ENCODE peak calls at places on chromosomes 16 and 17, in seven cellular contexts. One of them, this sample, is unnamed.

GRCh38 chr17:10737168-10737622 is 7.4 kb upstream of the TMEM220 start:
- DNase-seq in fibroblast of pulmonary artery: peak; percentile 66
- DNase-seq in NCI-H1105 treated with DMSO at 0.1 percent for 48 hours: peak; percentile 60
- DNase-seq in T-helper 9 cell: no peak
- DNase-seq in hypothalamus: peak; percentile 57
- DNase-seq in GOT3: no peak
- DNase-seq in T47D: peak; percentile 33
- DNase-seq in this sample: peak; percentile 71

GRCh38 chr17:67105213-67105612 is 60.9 kb downstream of the CACNG1 start:
- DNase-seq in T47D: no peak
- DNase-seq in NCI-H1105 treated with DMSO at 0.1 percent for 48 hours: no peak
- DNase-seq in fibroblast of pulmonary artery: peak; percentile 68
- DNase-seq in hypothalamus: no peak
- DNase-seq in GOT3: no peak
- DNase-seq in T-helper 9 cell: no peak
- DNase-seq in this sample: no peak

GRCh38 chr17:13920413-13920812 is 148.9 kb upstream of the COX10 start:
- DNase-seq in T47D: no peak
- DNase-seq in GOT3: no peak
- DNase-seq in hypothalamus: no peak
- DNase-seq in T-helper 9 cell: no peak
- DNase-seq in NCI-H1105 treated with DMSO at 0.1 percent for 48 hours: no peak
- DNase-seq in fibroblast of pulmonary artery: no peak
- DNase-seq in this sample: no peak

GRCh38 chr17:63774141-63774981 is at the start of gene DDX42:
- DNase-seq in hypothalamus: peak; percentile 61
- DNase-seq in fibroblast of pulmonary artery: peak; percentile 62
- DNase-seq in NCI-H1105 treated with DMSO at 0.1 percent for 48 hours: peak; percentile 24
- DNase-seq in T-helper 9 cell: peak; percentile 85
- DNase-seq in T47D: no peak
- DNase-seq in GOT3: no peak
- DNase-seq in this sample: peak; percentile 97

GRCh38 chr16:15958703-15959348 is 9.4 kb downstream of the ABCC1 start:
- DNase-seq in fibroblast of pulmonary artery: no peak
- DNase-seq in NCI-H1105 treated with DMSO at 0.1 percent for 48 hours: no peak
- DNase-seq in T-helper 9 cell: no peak
- DNase-seq in hypothalamus: no peak
- DNase-seq in T47D: no peak
- DNase-seq in GOT3: no peak
- DNase-seq in this sample: no peak

GRCh38 chr16:83964684-83965443 is 3.2 kb upstream of the NECAB2 start:
- DNase-seq in GOT3: no peak
- DNase-seq in T-helper 9 cell: no peak
- DNase-seq in fibroblast of pulmonary artery: no peak
- DNase-seq in NCI-H1105 treated with DMSO at 0.1 percent for 48 hours: no peak
- DNase-seq in hypothalamus: no peak
- DNase-seq in T47D: no peak
- DNase-seq in this sample: peak; percentile 62

GRCh38 chr16:12126091-12126806 is 149.7 kb downstream of the SNX29 start:
- DNase-seq in fibroblast of pulmonary artery: no peak
- DNase-seq in T-helper 9 cell: no peak
- DNase-seq in NCI-H1105 treated with DMSO at 0.1 percent for 48 hours: no peak
- DNase-seq in T47D: no peak
- DNase-seq in hypothalamus: no peak
- DNase-seq in GOT3: no peak
- DNase-seq in this sample: no peak

GRCh38 chr16:12330977-12331376 is 354.4 kb downstream of the SNX29 start:
- DNase-seq in GOT3: no peak
- DNase-seq in fibroblast of pulmonary artery: no peak
- DNase-seq in NCI-H1105 treated with DMSO at 0.1 percent for 48 hours: no peak
- DNase-seq in T-helper 9 cell: no peak
- DNase-seq in hypothalamus: no peak
- DNase-seq in T47D: no peak
- DNase-seq in this sample: peak; percentile 59

GRCh38 chr16:57985204-57986121 is 14.5 kb upstream of the CNGB1 start:
- DNase-seq in GOT3: no peak
- DNase-seq in hypothalamus: no peak
- DNase-seq in T47D: no peak
- DNase-seq in T-helper 9 cell: no peak
- DNase-seq in fibroblast of pulmonary artery: no peak
- DNase-seq in NCI-H1105 treated with DMSO at 0.1 percent for 48 hours: no peak
- DNase-seq in this sample: no peak

GRCh38 chr17:13643196-13643595 is 41.5 kb upstream of the HS3ST3A1 start:
- DNase-seq in hypothalamus: no peak
- DNase-seq in NCI-H1105 treated with DMSO at 0.1 percent for 48 hours: no peak
- DNase-seq in T47D: no peak
- DNase-seq in fibroblast of pulmonary artery: no peak
- DNase-seq in GOT3: no peak
- DNase-seq in T-helper 9 cell: no peak
- DNase-seq in this sample: no peak

GRCh38 chr17:49227436-49228261 is 2.9 kb downstream of the PHOSPHO1 start:
- DNase-seq in hypothalamus: peak; percentile 73
- DNase-seq in fibroblast of pulmonary artery: peak; percentile 70
- DNase-seq in T47D: peak; percentile 96
- DNase-seq in T-helper 9 cell: peak; percentile 75
- DNase-seq in GOT3: peak; percentile 19
- DNase-seq in NCI-H1105 treated with DMSO at 0.1 percent for 48 hours: peak; percentile 48
- DNase-seq in this sample: peak; percentile 84

GRCh38 chr17:63439682-63440081 is 6.4 kb downstream of the CYB561 start:
- DNase-seq in GOT3: no peak
- DNase-seq in hypothalamus: no peak
- DNase-seq in T-helper 9 cell: no peak
- DNase-seq in fibroblast of pulmonary artery: peak; percentile 67
- DNase-seq in T47D: no peak
- DNase-seq in NCI-H1105 treated with DMSO at 0.1 percent for 48 hours: no peak
- DNase-seq in this sample: no peak

GRCh38 chr16:69037373-69038160 is 67.9 kb upstream of the HAS3 start:
- DNase-seq in GOT3: no peak
- DNase-seq in T-helper 9 cell: no peak
- DNase-seq in NCI-H1105 treated with DMSO at 0.1 percent for 48 hours: no peak
- DNase-seq in T47D: peak; percentile 39
- DNase-seq in fibroblast of pulmonary artery: no peak
- DNase-seq in hypothalamus: no peak
- DNase-seq in this sample: no peak

GRCh38 chr16:68902376-68903345 is 59.3 kb downstream of the TANGO6 start:
- DNase-seq in T47D: peak; percentile 33
- DNase-seq in hypothalamus: peak; percentile 20
- DNase-seq in NCI-H1105 treated with DMSO at 0.1 percent for 48 hours: peak; percentile 83
- DNase-seq in fibroblast of pulmonary artery: peak; percentile 74
- DNase-seq in GOT3: no peak
- DNase-seq in T-helper 9 cell: no peak
- DNase-seq in this sample: no peak

GRCh38 chr17:73357981-73358380 is 46.2 kb upstream of the CDC42EP4 start:
- DNase-seq in hypothalamus: no peak
- DNase-seq in T47D: no peak
- DNase-seq in GOT3: no peak
- DNase-seq in T-helper 9 cell: no peak
- DNase-seq in fibroblast of pulmonary artery: no peak
- DNase-seq in NCI-H1105 treated with DMSO at 0.1 percent for 48 hours: no peak
- DNase-seq in this sample: no peak

GRCh38 chr17:55167024-55167721 is 97.6 kb upstream of the HLF start:
- DNase-seq in T-helper 9 cell: no peak
- DNase-seq in fibroblast of pulmonary artery: no peak
- DNase-seq in GOT3: no peak
- DNase-seq in NCI-H1105 treated with DMSO at 0.1 percent for 48 hours: no peak
- DNase-seq in T47D: no peak
- DNase-seq in hypothalamus: no peak
- DNase-seq in this sample: no peak

GRCh38 chr16:46885960-46886763 is 2.0 kb downstream of the GPT2 start:
- DNase-seq in GOT3: no peak
- DNase-seq in T47D: no peak
- DNase-seq in T-helper 9 cell: no peak
- DNase-seq in fibroblast of pulmonary artery: peak; percentile 84
- DNase-seq in NCI-H1105 treated with DMSO at 0.1 percent for 48 hours: no peak
- DNase-seq in hypothalamus: peak; percentile 21
- DNase-seq in this sample: no peak

GRCh38 chr16:20023190-20023589 is 50.5 kb downstream of the GPR139 start:
- DNase-seq in T-helper 9 cell: no peak
- DNase-seq in GOT3: no peak
- DNase-seq in fibroblast of pulmonary artery: peak; percentile 30
- DNase-seq in NCI-H1105 treated with DMSO at 0.1 percent for 48 hours: no peak
- DNase-seq in hypothalamus: no peak
- DNase-seq in T47D: no peak
- DNase-seq in this sample: no peak

GRCh38 chr17:43791589-43791988 is 11.4 kb downstream of the CFAP97D1 start:
- DNase-seq in hypothalamus: no peak
- DNase-seq in NCI-H1105 treated with DMSO at 0.1 percent for 48 hours: peak; percentile 80
- DNase-seq in GOT3: no peak
- DNase-seq in T-helper 9 cell: no peak
- DNase-seq in fibroblast of pulmonary artery: peak; percentile 58
- DNase-seq in T47D: no peak
- DNase-seq in this sample: no peak

GRCh38 chr17:66548659-66549311 is 246.4 kb downstream of the PRKCA start:
- DNase-seq in fibroblast of pulmonary artery: no peak
- DNase-seq in NCI-H1105 treated with DMSO at 0.1 percent for 48 hours: no peak
- DNase-seq in hypothalamus: no peak
- DNase-seq in T47D: no peak
- DNase-seq in GOT3: no peak
- DNase-seq in T-helper 9 cell: no peak
- DNase-seq in this sample: no peak

GRCh38 chr16:67296422-67296821 is 17.1 kb downstream of the PLEKHG4 start:
- DNase-seq in hypothalamus: no peak
- DNase-seq in fibroblast of pulmonary artery: peak; percentile 36
- DNase-seq in NCI-H1105 treated with DMSO at 0.1 percent for 48 hours: no peak
- DNase-seq in T47D: no peak
- DNase-seq in T-helper 9 cell: no peak
- DNase-seq in GOT3: no peak
- DNase-seq in this sample: no peak

GRCh38 chr17:80192268-80192667 is 22.4 kb downstream of the CARD14 start:
- DNase-seq in T47D: no peak
- DNase-seq in T-helper 9 cell: no peak
- DNase-seq in NCI-H1105 treated with DMSO at 0.1 percent for 48 hours: no peak
- DNase-seq in fibroblast of pulmonary artery: peak; percentile 9
- DNase-seq in GOT3: no peak
- DNase-seq in hypothalamus: peak; percentile 68
- DNase-seq in this sample: no peak

GRCh38 chr16:81553080-81553813 is 108.6 kb downstream of the CMIP start:
- DNase-seq in T-helper 9 cell: no peak
- DNase-seq in fibroblast of pulmonary artery: no peak
- DNase-seq in GOT3: no peak
- DNase-seq in T47D: no peak
- DNase-seq in NCI-H1105 treated with DMSO at 0.1 percent for 48 hours: no peak
- DNase-seq in hypothalamus: no peak
- DNase-seq in this sample: peak; percentile 50

This sample was measured in aorta.